ENCODE peak calls at places on chromosomes 7 and 10, in eight cellular contexts. Z is NCI-H1417; T is stimulated activated CD4-positive, alpha-beta T cell treated with anti-CD3 and anti-CD28 coated beads, Interleukin-2, amount 100 ng/mL, for 24 hours; Q is H7; J is sigmoid colon; U is NCI-H82; K is cardiac fibroblast; E is HAP-1. M is an unnamed sample.

GRCh38 chr7:30503273-30504212 is 1.1 kb downstream of the GGCT start:
- DNase-seq in Z (no peak), T (no peak), Q (no peak), J (no peak), U (no peak), K (peak; percentile 14), E (no peak), M (no peak)

GRCh38 chr7:112414855-112415490 is 35.3 kb upstream of the IFRD1 start:
- DNase-seq in Z (peak; percentile 61), T (no peak), Q (peak; percentile 34), J (no peak), U (peak; percentile 78), K (peak; percentile 72), E (peak; percentile 37), M (no peak)

GRCh38 chr7:69847921-69848612 is 249.8 kb downstream of the AUTS2 start:
- DNase-seq in Z (no peak), T (no peak), Q (no peak), J (no peak), U (peak; percentile 38), K (no peak), E (no peak), M (no peak)

GRCh38 chr7:22109761-22110160 is 164.1 kb upstream of the CDCA7L start:
- DNase-seq in Z (no peak), T (peak; percentile 27), Q (peak; percentile 56), J (no peak), U (peak; percentile 33), K (peak; percentile 63), E (peak; percentile 67), M (peak; percentile 51)

GRCh38 chr7:158955146-158955870 is 99.0 kb downstream of the DYNC2I1 start:
- DNase-seq in Z (no peak), T (no peak), Q (peak; percentile 49), J (peak; percentile 81), U (no peak), K (no peak), E (no peak), M (no peak)

GRCh38 chr7:158411232-158411950 is 176.2 kb downstream of the PTPRN2 start:
- DNase-seq in Z (no peak), T (no peak), Q (peak; percentile 39), J (peak; percentile 55), U (no peak), K (no peak), E (no peak), M (no peak)

GRCh38 chr7:26515462-26515861 is 223.8 kb downstream of the SNX10 start:
- DNase-seq in Z (peak; percentile 55), T (no peak), Q (no peak), J (no peak), U (no peak), K (no peak), E (no peak), M (no peak)

GRCh38 chr7:26127411-26127810 is 24.6 kb upstream of the NFE2L3 start:
- DNase-seq in Z (no peak), T (no peak), Q (no peak), J (no peak), U (no peak), K (no peak), E (no peak), M (no peak)

GRCh38 chr10:22086730-22087364 is 83.3 kb upstream of the DNAJC1 start:
- DNase-seq in Z (peak; percentile 26), T (no peak), Q (peak; percentile 47), J (peak; percentile 90), U (peak; percentile 44), K (peak; percentile 86), E (peak; percentile 55), M (no peak)

GRCh38 chr10:77351386-77351785 is 286.2 kb downstream of the KCNMA1 start:
- DNase-seq in Z (no peak), T (no peak), Q (no peak), J (no peak), U (peak; percentile 39), K (peak; percentile 82), E (no peak), M (no peak)

GRCh38 chr10:1670541-1671365 is 66.6 kb downstream of the ADARB2 start:
- DNase-seq in Z (no peak), T (no peak), Q (no peak), J (no peak), U (no peak), K (no peak), E (no peak), M (no peak)

GRCh38 chr7:2521952-2522591 is 2.5 kb downstream of the LFNG start:
- DNase-seq in Z (no peak), T (peak; percentile 72), Q (peak; percentile 75), J (no peak), U (no peak), K (peak; percentile 57), E (no peak), M (no peak)

GRCh38 chr10:88091490-88092061 is 228.2 kb downstream of the PTEN start:
- DNase-seq in Z (no peak), T (peak; percentile 75), Q (no peak), J (no peak), U (no peak), K (no peak), E (no peak), M (no peak)

GRCh38 chr10:97689637-97690036 is 2.6 kb upstream of the AVPI1 start:
- DNase-seq in Z (no peak), T (no peak), Q (no peak), J (no peak), U (no peak), K (peak; percentile 96), E (no peak), M (no peak)

GRCh38 chr10:62817120-62817762 is 1.1 kb upstream of the EGR2 start:
- DNase-seq in Z (no peak), T (peak; percentile 69), Q (peak; percentile 66), J (peak; percentile 75), U (no peak), K (no peak), E (peak; percentile 58), M (no peak)

GRCh38 chr10:49071221-49071761 is 44.0 kb downstream of the VSTM4 start:
- DNase-seq in Z (no peak), T (no peak), Q (no peak), J (no peak), U (no peak), K (no peak), E (no peak), M (no peak)

GRCh38 chr10:133419211-133419950 is 5.0 kb downstream of the SPRN start:
- DNase-seq in Z (no peak), T (no peak), Q (peak; percentile 50), J (no peak), U (no peak), K (no peak), E (no peak), M (no peak)

GRCh38 chr7:50534690-50535290 is 30.4 kb downstream of the DDC start:
- DNase-seq in Z (no peak), T (no peak), Q (peak; percentile 31), J (no peak), U (peak; percentile 48), K (peak; percentile 99), E (no peak), M (no peak)

GRCh38 chr10:3131098-3131497 is 41.5 kb downstream of the PITRM1 start:
- DNase-seq in Z (no peak), T (no peak), Q (no peak), J (no peak), U (no peak), K (peak; percentile 68), E (no peak), M (no peak)

GRCh38 chr10:44046605-44047004 is 338.3 kb downstream of the CXCL12 start:
- DNase-seq in Z (no peak), T (no peak), Q (no peak), J (no peak), U (no peak), K (peak; percentile 18), E (no peak), M (no peak)

GRCh38 chr7:54946271-54946670 is 72.5 kb upstream of the EGFR start:
- DNase-seq in Z (no peak), T (no peak), Q (no peak), J (no peak), U (no peak), K (no peak), E (no peak), M (no peak)

GRCh38 chr7:104982308-104982755 is 31.7 kb upstream of the KMT2E start:
- DNase-seq in Z (no peak), T (no peak), Q (no peak), J (no peak), U (no peak), K (no peak), E (no peak), M (no peak)

GRCh38 chr10:91536790-91537189 is 96.1 kb downstream of the PPP1R3C start:
- DNase-seq in Z (no peak), T (no peak), Q (no peak), J (no peak), U (no peak), K (no peak), E (no peak), M (no peak)

GRCh38 chr7:158355456-158356065 is 232.1 kb downstream of the PTPRN2 start:
- DNase-seq in Z (no peak), T (no peak), Q (peak; percentile 88), J (peak; percentile 29), U (no peak), K (peak; percentile 10), E (no peak), M (peak; percentile 48)

GRCh38 chr10:84948644-84949043 is 620.3 kb downstream of the CCSER2 start:
- DNase-seq in Z (no peak), T (no peak), Q (no peak), J (no peak), U (no peak), K (no peak), E (no peak), M (no peak)

GRCh38 chr7:35831208-35831607 is 30.4 kb downstream of the SEPTIN7 start:
- DNase-seq in Z (no peak), T (no peak), Q (no peak), J (no peak), U (no peak), K (no peak), E (no peak), M (no peak)